ENCODE peak calls at places on chromosomes 13 and 19, in five cellular contexts. O is DMS79 treated with DMSO at 0.1 percent for 48 hours, C is head of caudate nucleus, J is NCI-H345, L is HEK293T. F is an unnamed sample.

GRCh38 chr19:38907227-38907626 is 4.8 kb downstream of the CCER2 start:
- DNase-seq in L (no peak), C (no peak), O (no peak), J (no peak), F (no peak)

GRCh38 chr13:25881946-25882574 is 169.8 kb downstream of the SHISA2 start:
- DNase-seq in L (peak; percentile 10), O (peak; percentile 69), C (no peak), J (peak; percentile 67), F (no peak)

GRCh38 chr19:39430675-39431593 is 4.8 kb downstream of the RPS16 start:
- DNase-seq in J (no peak), O (no peak), L (no peak), C (no peak), F (peak; percentile 97)

GRCh38 chr13:43057653-43058317 is 34.4 kb downstream of the DNAJC15 start:
- DNase-seq in L (no peak), C (no peak), O (peak; percentile 45), J (peak; percentile 77), F (peak; percentile 68)

GRCh38 chr13:113137656-113138292 is 15.2 kb downstream of the F10 start:
- DNase-seq in L (no peak), C (no peak), J (no peak), O (no peak), F (no peak)

GRCh38 chr13:24892844-24893243 is 128.9 kb downstream of the RNF17 start:
- DNase-seq in J (no peak), L (no peak), O (no peak), C (no peak), F (no peak)

GRCh38 chr19:55305491-55305890 is 19.6 kb downstream of the TMEM150B start:
- DNase-seq in O (no peak), C (no peak), L (peak; percentile 78), J (peak; percentile 22), F (no peak)

GRCh38 chr13:91346848-91347211 is 657 bp upstream of the MIR17HG start:
- DNase-seq in L (peak; percentile 55), O (peak; percentile 88), C (no peak), J (peak; percentile 66), F (no peak)